ENCODE peak calls at places on chromosomes 4 and X, in five cellular contexts. B is K562, S is GM12878, C is HepG2, M is H1. N is an unnamed sample.

GRCh38 chr4:102168580-102168979 is 176.7 kb downstream of the SLC39A8 start:
- DNase-seq in B (no peak), S (no peak), C (no peak), M (no peak), N (no peak)

GRCh38 chrX:129665916-129666644 is 11.3 kb upstream of the APLN start:
- DNase-seq in B (no peak), S (no peak), C (no peak), M (no peak), N (peak)

GRCh38 chr4:42339935-42340406 is 57.3 kb upstream of the SHISA3 start:
- DNase-seq in B (no peak), S (no peak), C (no peak), M (no peak), N (peak)

GRCh38 chr4:55947254-55947882 is 1.4 kb upstream of the CEP135 start:
- DNase-seq in B (no peak), S (peak), C (no peak), M (no peak), N (no peak)

GRCh38 chr4:153529646-153530045 is 63.5 kb downstream of the TMEM131L start:
- DNase-seq in B (no peak), S (no peak), C (no peak), M (no peak), N (no peak)

GRCh38 chrX:155334486-155335316 is at the start of gene CLIC2:
- DNase-seq in B (peak), S (no peak), C (no peak), M (no peak), N (no peak)

GRCh38 chr4:128390475-128390996 is 102.9 kb upstream of the PGRMC2 start:
- DNase-seq in B (no peak), S (no peak), C (no peak), M (no peak), N (no peak)

GRCh38 chrX:66676413-66676812 is 37.5 kb upstream of the EDA2R start:
- DNase-seq in B (no peak), S (no peak), C (no peak), M (no peak), N (no peak)

GRCh38 chr4:147480891-147481576 is at the start of gene EDNRA:
- DNase-seq in B (no peak), S (no peak), C (no peak), M (no peak), N (peak)

GRCh38 chrX:78650906-78651437 is 8.2 kb downstream of the RTL3 start:
- DNase-seq in B (no peak), S (peak), C (no peak), M (no peak), N (peak)

DNA sequence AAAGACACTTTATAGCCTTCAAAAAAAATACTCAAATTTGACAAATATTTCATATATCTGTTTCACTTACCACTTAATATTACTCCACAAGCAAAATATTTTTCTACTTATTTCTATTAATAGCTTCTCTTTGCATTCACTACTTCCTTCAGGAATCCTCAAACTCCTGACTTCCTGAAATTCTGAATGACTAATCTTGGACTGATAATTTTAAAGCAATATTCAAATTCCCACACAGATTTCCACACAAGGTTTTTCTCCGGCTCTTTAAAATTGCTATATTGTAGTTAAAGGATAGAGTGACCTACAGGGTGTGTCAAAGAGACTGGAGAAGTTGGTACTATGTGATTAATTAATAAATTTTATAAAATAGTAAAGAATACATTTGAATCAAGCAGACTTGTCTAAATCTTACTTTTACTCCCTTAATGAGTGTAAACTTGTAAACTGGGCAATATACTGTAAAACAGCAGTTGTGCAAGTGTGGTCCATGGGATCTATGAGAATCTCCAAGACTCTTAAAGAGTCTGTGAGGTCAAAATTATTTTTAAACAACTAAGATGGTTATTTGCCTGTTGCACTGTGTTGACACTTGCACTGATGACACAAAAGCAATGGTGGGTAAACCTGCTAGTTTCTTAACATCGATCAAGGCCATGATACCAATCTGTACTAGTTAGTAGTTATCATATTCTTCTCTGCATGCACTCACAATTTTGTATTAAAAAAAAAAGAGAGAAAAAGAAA is 44.5 kb downstream of the ANKRD17 start:
- DNase-seq in B (no peak), S (no peak), C (no peak), M (no peak), N (no peak)
- TF ChIP-seq CREB1 in B (no peak), S (no peak), C (no peak), M (no peak), N (no peak)

GRCh38 chr4:94396984-94397383 is 54.3 kb upstream of the HPGDS start:
- DNase-seq in B (no peak), S (no peak), C (no peak), M (no peak), N (no peak)
- H3K4me3 ChIP-seq in B (no peak), S (no peak), C (no peak), M (no peak), N (no peak)

GRCh38 chrX:136417806-136418205 is 69.9 kb upstream of the BRS3 start:
- DNase-seq in B (no peak), S (no peak), C (no peak), M (no peak), N (no peak)
- TF ChIP-seq CREB1 in B (no peak), S (no peak), C (no peak), M (no peak), N (no peak)

GRCh38 chr4:140703463-140703862 is 52.7 kb downstream of the TBC1D9 start:
- DNase-seq in B (no peak), S (no peak), C (peak), M (no peak), N (no peak)

GRCh38 chr4:140705625-140706275 is 50.4 kb downstream of the TBC1D9 start:
- DNase-seq in B (no peak), S (no peak), C (no peak), M (no peak), N (no peak)

GRCh38 chr4:140704964-140705363 is 51.2 kb downstream of the TBC1D9 start:
- DNase-seq in B (no peak), S (no peak), C (no peak), M (no peak), N (no peak)

GRCh38 chr4:140706276-140706625 is 49.9 kb downstream of the TBC1D9 start:
- DNase-seq in B (no peak), S (no peak), C (no peak), M (no peak), N (no peak)

GRCh38 chr4:140704392-140704955 is 51.7 kb downstream of the TBC1D9 start:
- DNase-seq in B (no peak), S (no peak), C (no peak), M (no peak), N (no peak)
- H3K4me3 ChIP-seq in B (no peak), S (no peak), C (no peak), M (no peak), N (no peak)

DNA sequence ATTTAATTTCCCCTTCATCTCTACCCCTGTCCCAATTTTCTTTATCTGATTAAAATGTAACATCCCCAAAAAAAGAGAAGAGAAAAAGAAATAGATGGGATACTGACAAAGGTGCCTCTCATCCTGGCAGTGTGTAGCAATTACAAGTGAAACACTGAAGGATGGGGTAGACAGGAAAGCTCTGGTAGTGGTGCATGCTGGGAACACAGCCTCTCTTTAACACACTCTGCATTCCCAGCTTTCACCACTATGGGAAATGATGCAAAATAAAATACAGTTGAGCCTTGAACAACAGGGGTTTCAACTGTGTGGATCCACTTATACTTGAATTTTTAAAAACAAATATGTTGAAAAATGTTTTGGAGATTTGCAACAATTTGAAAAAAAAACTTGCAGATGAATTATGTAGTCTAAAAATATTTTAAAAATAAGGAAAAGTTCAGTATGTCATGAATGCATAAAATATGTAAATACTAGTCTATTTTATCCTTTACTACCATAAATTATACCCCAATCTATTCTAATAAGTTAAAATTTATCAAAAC is 239.2 kb upstream of the DDX53 start:
- DNase-seq in B (no peak), S (no peak), C (no peak), M (no peak), N (peak)
- TF ChIP-seq CREB1 in B (no peak), S (no peak), C (no peak), M (no peak), N (no peak)

DNA sequence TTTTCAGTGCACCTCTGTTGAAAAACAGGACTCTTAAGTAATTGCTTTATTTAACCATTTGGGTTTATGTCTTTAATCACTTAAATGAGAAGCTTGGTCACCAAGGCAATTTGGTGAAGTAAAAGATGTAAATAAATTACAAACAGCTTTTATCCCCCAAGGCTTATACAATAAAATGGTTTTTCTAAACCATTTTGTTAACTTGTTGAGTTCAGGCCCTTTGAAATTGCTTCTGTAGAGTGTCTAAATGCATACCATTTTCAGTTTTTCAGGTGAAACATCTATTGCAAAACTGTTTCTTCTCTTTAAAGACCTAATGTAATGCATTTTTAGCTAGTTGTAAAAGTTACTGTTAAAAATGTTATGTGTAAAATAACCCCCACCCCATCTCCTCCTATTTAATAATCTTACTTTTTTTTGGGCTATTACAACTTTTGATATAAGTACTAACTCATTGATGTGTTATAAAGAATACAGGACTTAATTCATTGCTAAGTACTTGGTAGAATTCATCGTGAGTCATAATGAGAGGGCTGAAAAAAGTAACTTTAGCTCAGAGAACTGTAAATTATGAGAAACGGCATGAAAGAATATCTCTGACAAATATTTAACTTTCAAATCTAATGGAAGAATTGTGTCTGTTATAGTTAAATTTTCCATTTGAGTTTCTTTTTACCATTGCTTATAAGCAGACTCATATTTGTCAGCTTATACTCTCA is 4.5 kb downstream of the RAPGEF2 start:
- DNase-seq in B (no peak), S (no peak), C (no peak), M (no peak), N (no peak)
- H3K4me3 ChIP-seq in B (peak), S (peak), C (peak), M (no peak), N (peak)

DNA sequence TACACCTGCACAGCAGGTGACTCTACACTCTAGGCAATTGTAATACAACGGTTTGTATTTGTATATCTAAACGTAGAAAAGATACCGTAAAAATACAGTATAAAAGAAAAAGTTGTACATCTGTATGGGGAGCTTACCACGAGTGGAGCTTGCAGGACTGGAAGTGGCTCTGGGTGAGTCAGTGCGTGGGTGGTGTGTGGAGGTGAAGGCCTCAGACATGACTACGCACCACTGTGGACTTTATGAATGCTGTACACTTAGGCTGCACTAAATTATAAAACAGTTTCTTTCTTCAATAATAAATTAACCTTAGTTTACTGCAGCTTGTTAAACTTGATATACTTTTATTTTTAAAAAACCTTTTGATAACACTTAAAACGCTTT is 85.0 kb upstream of the FAT1 start:
- DNase-seq in B (peak), S (no peak), C (no peak), M (no peak), N (no peak)
- TF ChIP-seq CREB1 in B (no peak), S (no peak), C (no peak), M (no peak), N (no peak)

DNA sequence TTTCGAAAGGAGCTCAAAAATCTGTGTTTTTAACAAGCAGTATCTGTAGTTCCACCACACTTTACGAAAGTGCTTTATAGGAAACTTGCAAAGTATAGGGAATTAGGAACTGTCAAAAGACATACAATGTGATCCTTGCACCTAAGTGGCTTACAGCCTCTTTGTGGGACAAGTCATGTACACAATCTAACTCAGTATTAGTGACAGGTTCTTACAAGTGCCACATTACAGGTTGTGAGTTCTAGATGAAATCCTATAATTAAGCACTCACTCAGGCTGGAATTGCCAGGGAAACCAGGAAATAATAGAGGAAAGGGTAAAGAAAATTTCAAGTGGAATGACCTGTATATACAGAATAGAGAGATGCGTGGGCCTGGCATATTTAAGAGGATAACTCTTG is 567.3 kb upstream of the ATOH1 start:
- DNase-seq in B (no peak), S (no peak), C (no peak), M (no peak), N (no peak)
- H3K4me3 ChIP-seq in B (no peak), S (no peak), C (no peak), M (no peak), N (no peak)

GRCh38 chr4:140888059-140888458 is 131.9 kb upstream of the TBC1D9 start:
- DNase-seq in B (no peak), S (no peak), C (no peak), M (no peak), N (no peak)

DNA sequence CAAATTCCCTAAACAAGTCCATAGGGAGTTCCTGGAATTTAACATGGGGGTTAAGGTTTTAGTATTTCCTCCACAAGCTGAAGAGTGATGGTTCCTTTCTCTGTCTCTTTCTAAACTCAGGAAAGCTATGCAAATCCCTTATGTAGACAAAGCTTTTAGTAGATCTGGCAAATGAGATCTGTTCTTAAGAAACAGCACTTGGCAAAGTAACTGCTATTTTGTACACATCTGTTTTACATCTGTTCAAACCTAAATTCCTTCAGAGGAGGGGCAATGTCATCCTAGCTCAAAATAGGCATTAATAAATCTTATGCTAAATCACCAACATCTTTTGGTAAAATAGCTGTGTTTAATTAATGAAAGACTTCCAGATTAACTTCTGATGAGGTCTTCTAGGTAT is 137.8 kb upstream of the TBC1D9 start:
- DNase-seq in B (no peak), S (no peak), C (no peak), M (no peak), N (no peak)
- TF ChIP-seq CREB1 in B (no peak), S (no peak), C (no peak), M (no peak), N (no peak)

N was measured in GM23338.